ENCODE peak calls at places on chromosome 20, in four cellular contexts. M is Panc1, I is K562, L is HepG2. S is an unnamed sample.

GRCh38 chr20:25270829-25271251 is 23.0 kb downstream of the PYGB start:
- DNase-seq in M (no peak), I (no peak), L (no peak), S (no peak)

GRCh38 chr20:57030611-57031600 is 235.5 kb downstream of the BMP7 start:
- DNase-seq in M (no peak), I (no peak), L (no peak), S (no peak)

GRCh38 chr20:44479643-44480042 is 4.0 kb downstream of the TTPAL start:
- DNase-seq in M (no peak), I (no peak), L (no peak), S (no peak)

GRCh38 chr20:1863296-1863695 is 31.9 kb upstream of the SIRPA start:
- DNase-seq in M (no peak), I (no peak), L (no peak), S (no peak)

GRCh38 chr20:44070139-44070900 is 116.7 kb downstream of the JPH2 start:
- DNase-seq in M (no peak), I (no peak), L (no peak), S (no peak)

GRCh38 chr20:63982937-63983336 is 2.0 kb downstream of the PRPF6 start:
- DNase-seq in M (no peak), I (no peak), L (no peak), S (no peak)

GRCh38 chr20:24732599-24732998 is 216.5 kb upstream of the CST7 start:
- DNase-seq in M (no peak), I (no peak), L (no peak), S (no peak)

GRCh38 chr20:46342451-46343357 is 34.4 kb upstream of the CDH22 start:
- DNase-seq in M (no peak), I (no peak), L (no peak), S (no peak)

GRCh38 chr20:17171750-17172149 is 55.1 kb upstream of the PCSK2 start:
- DNase-seq in M (no peak), I (no peak), L (no peak), S (no peak)

GRCh38 chr20:373171-373890 is 7.2 kb upstream of the TRIB3 start:
- DNase-seq in M (no peak), I (peak), L (peak), S (peak)

GRCh38 chr20:46954490-46955038 is 59.9 kb downstream of the EYA2 start:
- DNase-seq in M (peak), I (no peak), L (no peak), S (no peak)

GRCh38 chr20:35144694-35145093 is 2.4 kb downstream of the EDEM2 start:
- DNase-seq in M (no peak), I (no peak), L (no peak), S (no peak)

GRCh38 chr20:57391439-57392129 is 388 bp downstream of the RBM38 start:
- DNase-seq in M (no peak), I (peak), L (no peak), S (no peak)

GRCh38 chr20:32274359-32274758 is 3.1 kb upstream of the KIF3B start:
- DNase-seq in M (no peak), I (no peak), L (no peak), S (no peak)

GRCh38 chr20:13443690-13444089 is 195.0 kb downstream of the TASP1 start:
- DNase-seq in M (no peak), I (no peak), L (no peak), S (no peak)

GRCh38 chr20:62428008-62428384 is 657 bp upstream of the RBBP8NL start:
- DNase-seq in M (no peak), I (no peak), L (no peak), S (no peak)

GRCh38 chr20:58579819-58580492 is 64.8 kb upstream of the APCDD1L start:
- DNase-seq in M (no peak), I (no peak), L (no peak), S (no peak)

GRCh38 chr20:53926428-53927028 is 143.9 kb downstream of the BCAS1 start:
- DNase-seq in M (peak), I (peak), L (peak), S (no peak)

GRCh38 chr20:53922901-53923314 is 147.5 kb downstream of the BCAS1 start:
- DNase-seq in M (no peak), I (no peak), L (no peak), S (no peak)

GRCh38 chr20:53923745-53924369 is 146.5 kb downstream of the BCAS1 start:
- DNase-seq in M (no peak), I (no peak), L (no peak), S (no peak)

GRCh38 chr20:53927990-53928389 is 142.4 kb downstream of the BCAS1 start:
- DNase-seq in M (no peak), I (no peak), L (no peak), S (no peak)

GRCh38 chr20:53925651-53926401 is 144.6 kb downstream of the BCAS1 start:
- DNase-seq in M (no peak), I (no peak), L (no peak), S (no peak)
- TF ChIP-seq TCF7L2 in M (no peak), I (no peak), L (no peak), S (no peak)

DNA sequence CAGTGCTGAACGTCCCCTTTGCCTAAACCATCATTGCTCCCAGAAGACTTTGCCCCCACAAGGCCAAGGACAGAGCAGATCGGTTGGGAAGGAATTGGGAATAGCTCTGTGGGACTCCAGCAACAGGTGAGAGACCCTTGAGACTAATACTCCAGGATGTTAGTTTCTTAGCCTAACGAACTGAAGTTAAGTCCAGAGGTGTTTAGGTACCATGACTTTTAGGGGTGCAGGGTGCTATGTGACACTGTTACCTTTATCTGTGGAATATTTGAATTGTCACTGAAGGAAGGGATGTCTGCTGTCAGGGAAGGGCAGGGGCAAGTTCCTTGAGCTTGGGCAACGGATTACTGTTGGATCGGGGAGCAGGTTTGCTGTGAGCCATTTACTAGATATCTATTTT is 1.9 kb downstream of the BLCAP start:
- DNase-seq in M (no peak), I (no peak), L (no peak), S (no peak)
- H3K27ac ChIP-seq in M (no peak), I (no peak), L (no peak), S (no peak)

GRCh38 chr20:9408422-9409300 is 105.7 kb upstream of the LAMP5 start:
- DNase-seq in M (no peak), I (no peak), L (no peak), S (no peak)

GRCh38 chr20:9411833-9412232 is 102.6 kb upstream of the LAMP5 start:
- DNase-seq in M (no peak), I (no peak), L (no peak), S (no peak)

GRCh38 chr20:9407805-9408421 is 106.5 kb upstream of the LAMP5 start:
- DNase-seq in M (peak), I (peak), L (peak), S (peak)

GRCh38 chr20:9409352-9409751 is 105.0 kb upstream of the LAMP5 start:
- DNase-seq in M (no peak), I (no peak), L (no peak), S (no peak)

DNA sequence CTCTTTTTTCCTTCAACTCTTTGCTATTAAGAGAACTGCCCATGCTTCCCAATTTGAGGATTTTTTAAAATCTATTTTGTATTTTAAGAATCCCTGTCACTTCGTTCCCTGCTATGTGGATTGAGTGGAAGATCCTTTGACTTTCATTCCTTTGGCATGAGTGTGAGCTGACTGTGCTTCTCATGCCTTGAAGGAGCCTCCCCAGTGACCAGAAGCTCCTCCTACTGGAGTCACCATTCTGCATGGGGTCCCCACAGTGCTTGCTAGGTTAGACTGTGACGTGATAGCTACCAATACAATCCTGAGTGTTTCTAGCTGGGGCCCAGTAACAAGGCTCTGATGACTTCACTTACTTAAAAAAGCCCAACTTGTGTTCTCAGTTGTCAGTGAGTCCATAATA is 104.4 kb upstream of the LAMP5 start:
- DNase-seq in M (no peak), I (no peak), L (no peak), S (no peak)
- TF ChIP-seq TCF7L2 in M (no peak), I (no peak), L (no peak), S (no peak)

GRCh38 chr20:41889125-41889870 is 271.1 kb upstream of the CHD6 start:
- DNase-seq in M (no peak), I (peak), L (peak), S (peak)
- H3K27ac ChIP-seq in M (no peak), I (no peak), L (no peak), S (no peak)

DNA sequence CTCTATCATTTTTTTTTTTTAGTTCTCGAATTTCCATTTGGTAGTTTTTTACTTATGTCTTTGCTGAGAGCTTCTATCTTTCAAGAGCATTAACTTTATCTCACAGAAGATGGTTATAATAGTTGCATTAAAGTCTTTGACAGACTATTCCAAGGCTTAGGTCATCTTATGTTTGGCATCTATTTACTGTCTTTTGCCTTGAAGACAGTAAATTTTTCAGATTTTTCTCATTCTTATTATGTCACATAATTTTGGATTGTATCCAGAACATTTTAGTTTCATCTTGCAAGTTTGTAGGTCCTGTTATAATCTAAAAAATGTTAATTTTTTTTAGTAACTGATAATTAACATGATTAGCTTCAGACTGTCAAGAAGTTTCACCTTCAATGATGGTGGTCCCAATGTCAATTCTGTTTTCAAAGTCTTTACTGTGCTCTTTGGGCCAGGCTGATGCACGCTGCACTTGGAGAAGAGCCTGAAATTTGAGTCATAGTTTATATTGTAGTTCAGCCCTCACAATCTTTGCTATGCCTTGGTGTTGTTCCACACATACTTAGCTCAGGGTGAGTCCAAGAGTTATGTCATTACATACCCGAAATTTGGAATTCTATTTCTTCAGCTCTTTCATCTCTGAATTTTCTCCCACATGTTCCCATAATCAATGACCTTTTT is 110.5 kb upstream of the BTBD3 start:
- DNase-seq in M (no peak), I (no peak), L (no peak), S (no peak)
- TF ChIP-seq TCF7L2 in M (no peak), I (no peak), L (no peak), S (no peak)